ENCODE peak calls at places on chromosomes 4 and X, in seven cellular contexts. Y, N, M, A, W, H and X are unnamed samples.
A peak's percentile ranks its signal among the peaks of the same experiment; 100 is the strongest.

GRCh38 chrX:150454083-150454482 is 91.0 kb downstream of the MAMLD1 start:
- DNase-seq in Y (no peak), N (no peak), M (no peak), A (no peak), W (no peak), H (no peak), X (no peak)

GRCh38 chr4:89398146-89398545 is 90.5 kb upstream of the GPRIN3 start:
- DNase-seq in Y (no peak), N (no peak), M (no peak), A (no peak), W (no peak), H (no peak), X (no peak)

GRCh38 chr4:71713611-71714203 is 70.2 kb downstream of the GC start:
- DNase-seq in Y (peak; percentile 84), N (no peak), M (peak; percentile 23), A (peak; percentile 13), W (no peak), H (no peak), X (no peak)

GRCh38 chr4:108350332-108350731 is 181.6 kb upstream of the LEF1 start:
- DNase-seq in Y (no peak), N (no peak), M (peak; percentile 44), A (no peak), W (no peak), H (no peak), X (no peak)

GRCh38 chrX:15749642-15750610 is 11.9 kb downstream of the CA5B start:
- DNase-seq in Y (no peak), N (no peak), M (no peak), A (peak; percentile 20), W (peak; percentile 71), H (no peak), X (no peak)

GRCh38 chr4:25505637-25505991 is 128.6 kb downstream of the ANAPC4 start:
- DNase-seq in Y (no peak), N (peak; percentile 41), M (no peak), A (no peak), W (no peak), H (no peak), X (no peak)

GRCh38 chrX:12197030-12197429 is 58.8 kb downstream of the FRMPD4 start:
- DNase-seq in Y (no peak), N (no peak), M (peak; percentile 9), A (no peak), W (no peak), H (no peak), X (no peak)

GRCh38 chrX:45807572-45808425 is 607.1 kb upstream of the DIPK2B start:
- DNase-seq in Y (peak; percentile 62), N (no peak), M (peak; percentile 32), A (no peak), W (no peak), H (no peak), X (no peak)

GRCh38 chr4:74433043-74433442 is 11.9 kb upstream of the AREG start:
- DNase-seq in Y (peak; percentile 65), N (no peak), M (no peak), A (no peak), W (no peak), H (no peak), X (no peak)

GRCh38 chr4:25180524-25181131 is 20.4 kb upstream of the SEPSECS start:
- DNase-seq in Y (peak; percentile 62), N (peak; percentile 35), M (peak; percentile 67), A (peak; percentile 42), W (peak; percentile 63), H (no peak), X (no peak)

GRCh38 chr4:98976716-98977115 is 18.8 kb upstream of the METAP1 start:
- DNase-seq in Y (peak; percentile 51), N (no peak), M (no peak), A (no peak), W (no peak), H (no peak), X (no peak)

GRCh38 chr4:156374069-156374468 is 420.4 kb upstream of the CTSO start:
- DNase-seq in Y (no peak), N (no peak), M (peak; percentile 75), A (no peak), W (no peak), H (no peak), X (no peak)

GRCh38 chr4:137310593-137311490 is 221.5 kb downstream of the PCDH18 start:
- DNase-seq in Y (peak; percentile 83), N (no peak), M (no peak), A (no peak), W (no peak), H (no peak), X (no peak)

GRCh38 chr4:57303012-57303751 is 193.0 kb upstream of the IGFBP7 start:
- DNase-seq in Y (no peak), N (no peak), M (no peak), A (no peak), W (no peak), H (no peak), X (no peak)

GRCh38 chr4:1752284-1753041 is 31.1 kb downstream of the TACC3 start:
- DNase-seq in Y (peak; percentile 39), N (no peak), M (no peak), A (peak; percentile 37), W (no peak), H (no peak), X (no peak)

GRCh38 chrX:105533951-105534350 is 288.4 kb upstream of the NRK start:
- DNase-seq in Y (peak; percentile 2), N (no peak), M (no peak), A (no peak), W (no peak), H (no peak), X (no peak)

GRCh38 chr4:2695661-2696060 is 60.5 kb downstream of the TNIP2 start:
- DNase-seq in Y (no peak), N (no peak), M (no peak), A (no peak), W (no peak), H (no peak), X (no peak)

GRCh38 chrX:75113664-75114063 is 42.4 kb downstream of the ABCB7 start:
- DNase-seq in Y (no peak), N (no peak), M (no peak), A (no peak), W (no peak), H (no peak), X (no peak)

GRCh38 chrX:54358424-54359211 is 772 bp upstream of the WNK3 start:
- DNase-seq in Y (peak; percentile 62), N (peak; percentile 83), M (peak; percentile 96), A (peak; percentile 44), W (peak; percentile 50), H (no peak), X (peak; percentile 59)

GRCh38 chr4:169312690-169313422 is 42.1 kb upstream of the SH3RF1 start:
- DNase-seq in Y (no peak), N (no peak), M (no peak), A (no peak), W (no peak), H (no peak), X (no peak)

GRCh38 chrX:94961730-94962129 is 1287.7 kb downstream of the FAM133A start:
- DNase-seq in Y (no peak), N (no peak), M (no peak), A (no peak), W (no peak), H (no peak), X (no peak)

GRCh38 chr4:25013756-25014737 is 16.7 kb downstream of the LGI2 start:
- DNase-seq in Y (no peak), N (no peak), M (no peak), A (no peak), W (no peak), H (no peak), X (no peak)

GRCh38 chrX:65674351-65674893 is 7.0 kb downstream of the MSN start:
- DNase-seq in Y (no peak), N (no peak), M (no peak), A (no peak), W (no peak), H (no peak), X (no peak)

GRCh38 chr4:148299337-148299736 is 142.9 kb downstream of the NR3C2 start:
- DNase-seq in Y (no peak), N (no peak), M (no peak), A (no peak), W (no peak), H (no peak), X (no peak)

GRCh38 chrX:66053414-66053813 is 13.5 kb upstream of the VSIG4 start:
- DNase-seq in Y (no peak), N (no peak), M (no peak), A (no peak), W (no peak), H (no peak), X (no peak)

GRCh38 chr4:89248879-89249281 is 58.7 kb downstream of the GPRIN3 start:
- DNase-seq in Y (no peak), N (no peak), M (no peak), A (no peak), W (no peak), H (no peak), X (no peak)

GRCh38 chr4:140427919-140428471 is 547 bp upstream of the CLGN start:
- DNase-seq in Y (peak; percentile 0), N (no peak), M (no peak), A (no peak), W (no peak), H (no peak), X (no peak)

GRCh38 chr4:15366660-15367059 is 61.2 kb upstream of the C1QTNF7 start:
- DNase-seq in Y (no peak), N (no peak), M (no peak), A (no peak), W (no peak), H (no peak), X (no peak)

GRCh38 chrX:135295238-135295943 is 13.9 kb upstream of the ETDC start:
- DNase-seq in Y (peak; percentile 38), N (peak; percentile 73), M (peak; percentile 81), A (peak; percentile 53), W (peak; percentile 66), H (peak; percentile 52), X (peak; percentile 26)
- TF ChIP-seq CTCF in Y (peak; percentile 19), N (peak; percentile 41), M (peak; percentile 35), A (peak; percentile 3), W (no peak), H (no peak), X (peak; percentile 35)

GRCh38 chr4:177671845-177672244 is 229.6 kb upstream of the AGA start:
- DNase-seq in Y (no peak), N (no peak), M (no peak), A (no peak), W (no peak), H (no peak), X (no peak)

GRCh38 chr4:177671387-177671786 is 229.2 kb upstream of the AGA start:
- DNase-seq in Y (no peak), N (no peak), M (no peak), A (no peak), W (no peak), H (no peak), X (no peak)

GRCh38 chr4:177667687-177668086 is 225.4 kb upstream of the AGA start:
- DNase-seq in Y (no peak), N (no peak), M (peak; percentile 2), A (no peak), W (no peak), H (no peak), X (no peak)
- TF ChIP-seq CTCF in Y (peak; percentile 26), N (peak; percentile 38), M (peak; percentile 18), A (no peak), W (peak; percentile 12), H (no peak), X (peak; percentile 28)

GRCh38 chrX:10589098-10589497 is 31.3 kb downstream of the MID1 start:
- DNase-seq in Y (no peak), N (no peak), M (no peak), A (no peak), W (no peak), H (no peak), X (no peak)
- TF ChIP-seq CTCF in Y (no peak), N (no peak), M (no peak), A (no peak), W (no peak), H (no peak), X (no peak)

GRCh38 chr4:152356428-152357034 is 179.4 kb downstream of the FBXW7 start:
- DNase-seq in Y (peak; percentile 57), N (no peak), M (no peak), A (no peak), W (no peak), H (no peak), X (no peak)
- TF ChIP-seq CTCF in Y (no peak), N (no peak), M (no peak), A (no peak), W (no peak), H (no peak), X (no peak)